ENCODE peak calls at places on chromosomes 12 and 14, in four cellular contexts. One of them, this sample, is unnamed.

GRCh38 chr12:88944403-88944802 is 364.1 kb upstream of the KITLG start:
- DNase-seq in pancreas: no peak
- DNase-seq in mucosa of gallbladder: no peak
- DNase-seq in hepatic stellate cell: no peak
- DNase-seq in this sample: no peak

GRCh38 chr14:100096656-100097055 is 31.4 kb downstream of the EVL start:
- DNase-seq in hepatic stellate cell: no peak
- DNase-seq in mucosa of gallbladder: no peak
- DNase-seq in pancreas: no peak
- DNase-seq in this sample: no peak

GRCh38 chr12:24015771-24016170 is 66.3 kb upstream of the SOX5 start:
- DNase-seq in pancreas: no peak
- DNase-seq in hepatic stellate cell: no peak
- DNase-seq in mucosa of gallbladder: no peak
- DNase-seq in this sample: no peak

GRCh38 chr12:117363953-117364486 is 2.6 kb upstream of the NOS1 start:
- DNase-seq in hepatic stellate cell: no peak
- DNase-seq in pancreas: no peak
- DNase-seq in mucosa of gallbladder: no peak
- DNase-seq in this sample: no peak

GRCh38 chr12:29895966-29896365 is 112.2 kb upstream of the TMTC1 start:
- DNase-seq in hepatic stellate cell: no peak
- DNase-seq in mucosa of gallbladder: no peak
- DNase-seq in pancreas: no peak
- DNase-seq in this sample: no peak

GRCh38 chr12:92784795-92785562 is 82.2 kb downstream of the PLEKHG7 start:
- DNase-seq in mucosa of gallbladder: no peak
- DNase-seq in pancreas: no peak
- DNase-seq in hepatic stellate cell: peak
- DNase-seq in this sample: no peak

GRCh38 chr14:54549862-54550261 is 17.1 kb upstream of the SAMD4A start:
- DNase-seq in hepatic stellate cell: no peak
- DNase-seq in mucosa of gallbladder: no peak
- DNase-seq in pancreas: no peak
- DNase-seq in this sample: no peak

GRCh38 chr12:9669534-9669933 is at the start of gene CLEC2D:
- DNase-seq in pancreas: no peak
- DNase-seq in hepatic stellate cell: no peak
- DNase-seq in mucosa of gallbladder: no peak
- DNase-seq in this sample: no peak

GRCh38 chr14:24941719-24942118 is 108.2 kb downstream of the STXBP6 start:
- DNase-seq in hepatic stellate cell: no peak
- DNase-seq in mucosa of gallbladder: no peak
- DNase-seq in pancreas: peak
- DNase-seq in this sample: no peak

GRCh38 chr12:64256166-64256800 is 34.2 kb upstream of the KICS2 start:
- DNase-seq in hepatic stellate cell: peak
- DNase-seq in pancreas: no peak
- DNase-seq in mucosa of gallbladder: no peak
- DNase-seq in this sample: peak

GRCh38 chr12:64103821-64104220 is 118.3 kb downstream of the KICS2 start:
- DNase-seq in pancreas: no peak
- DNase-seq in mucosa of gallbladder: no peak
- DNase-seq in hepatic stellate cell: no peak
- DNase-seq in this sample: no peak

GRCh38 chr12:89721291-89721987 is 12.8 kb upstream of the ATP2B1 start:
- DNase-seq in mucosa of gallbladder: no peak
- DNase-seq in pancreas: no peak
- DNase-seq in hepatic stellate cell: no peak
- DNase-seq in this sample: no peak

GRCh38 chr12:54956818-54957641 is 27.5 kb downstream of the TESPA1 start:
- DNase-seq in mucosa of gallbladder: no peak
- DNase-seq in pancreas: no peak
- DNase-seq in hepatic stellate cell: no peak
- DNase-seq in this sample: no peak

GRCh38 chr14:39033371-39033770 is 69.7 kb downstream of the SEC23A start:
- DNase-seq in pancreas: no peak
- DNase-seq in mucosa of gallbladder: no peak
- DNase-seq in hepatic stellate cell: no peak
- DNase-seq in this sample: no peak

GRCh38 chr12:108613548-108613947 is 15.7 kb upstream of the TMEM119 start:
- DNase-seq in mucosa of gallbladder: no peak
- DNase-seq in hepatic stellate cell: no peak
- DNase-seq in pancreas: no peak
- DNase-seq in this sample: no peak

GRCh38 chr14:31251028-31251958 is 43.7 kb upstream of the HECTD1 start:
- DNase-seq in hepatic stellate cell: no peak
- DNase-seq in pancreas: no peak
- DNase-seq in mucosa of gallbladder: no peak
- DNase-seq in this sample: no peak

GRCh38 chr12:48601013-48601756 is 31.3 kb upstream of the LALBA start:
- DNase-seq in mucosa of gallbladder: no peak
- DNase-seq in hepatic stellate cell: no peak
- DNase-seq in pancreas: no peak
- DNase-seq in this sample: no peak

GRCh38 chr12:109731231-109731731 is 17.7 kb downstream of the FAM222A start:
- DNase-seq in hepatic stellate cell: no peak
- DNase-seq in pancreas: peak
- DNase-seq in mucosa of gallbladder: no peak
- DNase-seq in this sample: no peak

GRCh38 chr12:49868952-49869815 is 26.3 kb upstream of the BCDIN3D start:
- DNase-seq in pancreas: peak
- DNase-seq in hepatic stellate cell: peak
- DNase-seq in mucosa of gallbladder: peak
- DNase-seq in this sample: peak

GRCh38 chr12:82595946-82596345 is 90.8 kb upstream of the TMTC2 start:
- DNase-seq in pancreas: no peak
- DNase-seq in hepatic stellate cell: no peak
- DNase-seq in mucosa of gallbladder: no peak
- DNase-seq in this sample: no peak

GRCh38 chr12:46492471-46493351 is 120.1 kb upstream of the SLC38A2 start:
- DNase-seq in pancreas: no peak
- DNase-seq in hepatic stellate cell: no peak
- DNase-seq in mucosa of gallbladder: peak
- DNase-seq in this sample: peak

GRCh38 chr12:116863275-116863767 is 17.9 kb downstream of the HRK start:
- DNase-seq in hepatic stellate cell: no peak
- DNase-seq in mucosa of gallbladder: no peak
- DNase-seq in pancreas: no peak
- DNase-seq in this sample: no peak

GRCh38 chr12:62873116-62873825 is 61.7 kb downstream of the PPM1H start:
- DNase-seq in pancreas: no peak
- DNase-seq in mucosa of gallbladder: no peak
- DNase-seq in hepatic stellate cell: no peak
- DNase-seq in this sample: no peak

GRCh38 chr14:99401196-99401595 is 79.5 kb downstream of the SETD3 start:
- DNase-seq in pancreas: no peak
- DNase-seq in mucosa of gallbladder: no peak
- DNase-seq in hepatic stellate cell: no peak
- DNase-seq in this sample: no peak

GRCh38 chr12:58504539-58504938 is 415.8 kb downstream of the LRIG3 start:
- DNase-seq in pancreas: no peak
- DNase-seq in mucosa of gallbladder: no peak
- DNase-seq in hepatic stellate cell: no peak
- DNase-seq in this sample: no peak

GRCh38 chr14:96042218-96042930 is 3.2 kb downstream of the C14orf132 start:
- DNase-seq in pancreas: no peak
- DNase-seq in mucosa of gallbladder: no peak
- DNase-seq in hepatic stellate cell: no peak
- DNase-seq in this sample: no peak

GRCh38 chr14:105303949-105304348 is 3.1 kb upstream of the BRF1 start:
- DNase-seq in pancreas: peak
- DNase-seq in hepatic stellate cell: no peak
- DNase-seq in mucosa of gallbladder: no peak
- DNase-seq in this sample: no peak

GRCh38 chr12:39618701-39619100 is 902 bp downstream of the ABCD2 start:
- DNase-seq in mucosa of gallbladder: no peak
- DNase-seq in hepatic stellate cell: no peak
- DNase-seq in pancreas: no peak
- DNase-seq in this sample: no peak

GRCh38 chr14:69882086-69882864 is 3.1 kb downstream of the SMOC1 start:
- DNase-seq in pancreas: no peak
- DNase-seq in hepatic stellate cell: no peak
- DNase-seq in mucosa of gallbladder: no peak
- DNase-seq in this sample: no peak

GRCh38 chr12:112013601-112014402 is 576 bp downstream of the ERP29 start:
- DNase-seq in mucosa of gallbladder: peak
- DNase-seq in pancreas: peak
- DNase-seq in hepatic stellate cell: peak
- DNase-seq in this sample: peak

GRCh38 chr14:21647380-21647779 is 6.3 kb upstream of the OR4E2 start:
- DNase-seq in pancreas: no peak
- DNase-seq in mucosa of gallbladder: no peak
- DNase-seq in hepatic stellate cell: no peak
- DNase-seq in this sample: no peak

GRCh38 chr14:32939254-32940065 is 781 bp downstream of the NPAS3 start:
- DNase-seq in mucosa of gallbladder: peak
- DNase-seq in hepatic stellate cell: peak
- DNase-seq in pancreas: peak
- DNase-seq in this sample: peak

GRCh38 chr12:95473440-95473946 is 459 bp upstream of the METAP2 start:
- DNase-seq in mucosa of gallbladder: peak
- DNase-seq in hepatic stellate cell: peak
- DNase-seq in pancreas: no peak
- DNase-seq in this sample: no peak